ENCODE peak calls at places on chromosomes 11 and 22, in ten cellular contexts. C, B, Z, J, R, F, T, X, W and H are unnamed samples.

GRCh38 chr11:10862446-10862845 is 4.6 kb upstream of the ZBED5 start:
- DNase-seq in C (no peak), B (no peak), Z (no peak), J (no peak), R (no peak), F (no peak), T (no peak), X (no peak), W (no peak), H (no peak)

GRCh38 chr11:133600876-133601275 is 68.6 kb upstream of the OPCML start:
- DNase-seq in C (no peak), B (no peak), Z (no peak), J (no peak), R (no peak), F (no peak), T (no peak), X (no peak), W (no peak), H (no peak)

GRCh38 chr11:13924801-13925327 is 37.7 kb upstream of the SPON1 start:
- DNase-seq in C (no peak), B (no peak), Z (no peak), J (no peak), R (no peak), F (no peak), T (no peak), X (no peak), W (no peak), H (no peak)

GRCh38 chr11:47060807-47061206 is 115.9 kb downstream of the ARFGAP2 start:
- DNase-seq in C (no peak), B (no peak), Z (no peak), J (no peak), R (no peak), F (no peak), T (no peak), X (no peak), W (no peak), H (no peak)

GRCh38 chr11:68584097-68584496 is 100.2 kb upstream of the GAL start:
- DNase-seq in C (no peak), B (no peak), Z (peak), J (peak), R (peak), F (no peak), T (no peak), X (peak), W (no peak), H (no peak)

GRCh38 chr11:71447791-71448256 is 369 bp downstream of the DHCR7 start:
- DNase-seq in C (no peak), B (no peak), Z (peak), J (peak), R (peak), F (peak), T (no peak), X (peak), W (no peak), H (peak)

GRCh38 chr11:44505591-44506054 is 59.8 kb upstream of the CD82 start:
- DNase-seq in C (no peak), B (no peak), Z (no peak), J (no peak), R (no peak), F (no peak), T (no peak), X (no peak), W (no peak), H (no peak)

GRCh38 chr11:97743205-97743742 is 1277.5 kb upstream of the CNTN5 start:
- DNase-seq in C (no peak), B (no peak), Z (no peak), J (no peak), R (no peak), F (no peak), T (no peak), X (no peak), W (no peak), H (no peak)

GRCh38 chr22:50694766-50695420 is 22.3 kb downstream of the SHANK3 start:
- DNase-seq in C (peak), B (peak), Z (no peak), J (no peak), R (no peak), F (no peak), T (no peak), X (no peak), W (no peak), H (no peak)

GRCh38 chr11:64875369-64876225 is 2.8 kb downstream of the EHD1 start:
- DNase-seq in C (no peak), B (no peak), Z (no peak), J (no peak), R (no peak), F (no peak), T (no peak), X (no peak), W (no peak), H (no peak)

GRCh38 chr11:61254403-61255025 is 13.5 kb downstream of the PGA5 start:
- DNase-seq in C (peak), B (no peak), Z (peak), J (peak), R (peak), F (peak), T (peak), X (peak), W (peak), H (no peak)

GRCh38 chr22:46561435-46561905 is 24.1 kb upstream of the CELSR1 start:
- DNase-seq in C (peak), B (peak), Z (peak), J (no peak), R (no peak), F (peak), T (peak), X (no peak), W (no peak), H (no peak)

GRCh38 chr11:74636633-74637184 is 44.3 kb downstream of the POLD3 start:
- DNase-seq in C (no peak), B (no peak), Z (no peak), J (no peak), R (no peak), F (no peak), T (peak), X (no peak), W (no peak), H (no peak)

GRCh38 chr22:37112084-37112728 is 2.7 kb upstream of the TMPRSS6 start:
- DNase-seq in C (no peak), B (no peak), Z (no peak), J (no peak), R (no peak), F (no peak), T (no peak), X (no peak), W (no peak), H (no peak)

GRCh38 chr22:37107779-37108621 is 1.5 kb downstream of the TMPRSS6 start:
- DNase-seq in C (no peak), B (no peak), Z (no peak), J (no peak), R (no peak), F (no peak), T (no peak), X (no peak), W (no peak), H (no peak)

GRCh38 chr22:37111156-37111717 is 1.7 kb upstream of the TMPRSS6 start:
- DNase-seq in C (no peak), B (no peak), Z (no peak), J (no peak), R (no peak), F (no peak), T (no peak), X (no peak), W (no peak), H (no peak)

GRCh38 chr22:37105990-37106389 is 3.5 kb downstream of the TMPRSS6 start:
- DNase-seq in C (no peak), B (no peak), Z (no peak), J (no peak), R (no peak), F (no peak), T (no peak), X (no peak), W (no peak), H (no peak)

GRCh38 chr22:37109242-37109917 is at the start of gene TMPRSS6:
- DNase-seq in C (no peak), B (no peak), Z (no peak), J (no peak), R (no peak), F (no peak), T (no peak), X (peak), W (no peak), H (no peak)
- H3K4me3 ChIP-seq in C (no peak), B (no peak), Z (no peak), J (no peak), R (no peak), F (no peak), T (no peak), X (no peak), W (no peak), H (no peak)

GRCh38 chr11:1632053-1632714 is 2.6 kb downstream of the KRTAP5-5 start:
- DNase-seq in C (no peak), B (peak), Z (no peak), J (no peak), R (no peak), F (no peak), T (no peak), X (no peak), W (no peak), H (no peak)

GRCh38 chr11:1631066-1631568 is 1.5 kb downstream of the KRTAP5-5 start:
- DNase-seq in C (peak), B (peak), Z (no peak), J (no peak), R (no peak), F (no peak), T (no peak), X (no peak), W (no peak), H (no peak)

GRCh38 chr11:1636291-1636950 is 6.8 kb downstream of the KRTAP5-5 start:
- DNase-seq in C (no peak), B (peak), Z (peak), J (no peak), R (no peak), F (no peak), T (no peak), X (no peak), W (no peak), H (no peak)

GRCh38 chr11:1637628-1638027 is 8.1 kb downstream of the KRTAP5-5 start:
- DNase-seq in C (no peak), B (no peak), Z (no peak), J (no peak), R (no peak), F (no peak), T (no peak), X (no peak), W (no peak), H (no peak)

GRCh38 chr11:1633864-1634263 is 4.3 kb downstream of the KRTAP5-5 start:
- DNase-seq in C (no peak), B (peak), Z (no peak), J (no peak), R (no peak), F (no peak), T (no peak), X (no peak), W (no peak), H (no peak)
- TF ChIP-seq CTCF in C (no peak), B (no peak), Z (no peak), J (no peak), R (no peak), F (no peak), T (no peak), X (no peak), W (no peak), H (no peak)

DNA sequence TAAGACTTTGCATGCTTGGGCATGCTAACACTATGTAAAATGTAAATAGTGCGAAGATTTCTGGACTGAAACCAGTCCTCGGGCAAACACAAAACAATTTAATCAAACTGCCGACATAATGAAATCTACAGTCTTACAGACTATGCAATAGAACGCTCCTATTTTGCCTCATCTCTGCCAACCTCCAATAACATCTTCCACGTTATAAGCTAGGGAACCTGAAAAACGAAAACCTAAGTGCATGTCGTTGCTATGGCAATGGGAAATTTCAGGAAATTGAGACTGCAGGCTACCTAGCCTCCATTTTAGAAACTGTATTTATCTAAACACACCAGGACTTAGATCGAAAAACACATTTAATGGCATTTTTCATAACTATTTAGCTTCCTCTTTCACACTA is 1.1 kb downstream of the CSTF3 start:
- DNase-seq in C (no peak), B (no peak), Z (peak), J (no peak), R (no peak), F (no peak), T (no peak), X (no peak), W (no peak), H (no peak)
- H3K27ac ChIP-seq in C (peak), B (no peak), Z (no peak), J (no peak), R (no peak), F (no peak), T (no peak), X (peak), W (no peak), H (no peak)

GRCh38 chr11:105960252-105961245 is 61.5 kb downstream of the MSANTD4 start:
- DNase-seq in C (no peak), B (peak), Z (peak), J (no peak), R (no peak), F (no peak), T (no peak), X (no peak), W (no peak), H (no peak)
- H3K4me3 ChIP-seq in C (no peak), B (no peak), Z (no peak), J (no peak), R (no peak), F (no peak), T (no peak), X (no peak), W (no peak), H (no peak)

DNA sequence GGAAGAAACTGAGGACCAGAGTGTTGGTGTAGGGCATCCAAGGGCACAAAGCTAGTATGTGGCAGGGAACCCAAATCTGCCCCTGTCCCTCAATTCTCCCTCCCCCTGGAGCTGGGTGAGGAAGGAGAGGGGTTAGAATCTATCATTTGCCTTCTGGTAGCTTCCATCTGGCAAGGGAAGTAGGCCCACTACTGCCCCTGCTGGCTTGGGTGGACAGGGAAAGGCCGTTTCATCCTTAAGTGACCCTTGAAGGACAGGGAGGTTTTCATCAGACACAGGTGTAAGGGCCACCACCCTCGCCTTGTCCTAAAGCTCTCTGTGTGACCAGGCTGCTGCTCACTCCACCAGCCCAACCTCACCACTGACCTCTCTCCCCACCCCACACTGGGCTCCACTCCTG is 22.1 kb downstream of the NECTIN1 start:
- DNase-seq in C (no peak), B (no peak), Z (peak), J (no peak), R (no peak), F (no peak), T (no peak), X (no peak), W (no peak), H (no peak)
- TF ChIP-seq CTCF in C (no peak), B (peak), Z (peak), J (no peak), R (no peak), F (no peak), T (peak), X (no peak), W (no peak), H (no peak)

DNA sequence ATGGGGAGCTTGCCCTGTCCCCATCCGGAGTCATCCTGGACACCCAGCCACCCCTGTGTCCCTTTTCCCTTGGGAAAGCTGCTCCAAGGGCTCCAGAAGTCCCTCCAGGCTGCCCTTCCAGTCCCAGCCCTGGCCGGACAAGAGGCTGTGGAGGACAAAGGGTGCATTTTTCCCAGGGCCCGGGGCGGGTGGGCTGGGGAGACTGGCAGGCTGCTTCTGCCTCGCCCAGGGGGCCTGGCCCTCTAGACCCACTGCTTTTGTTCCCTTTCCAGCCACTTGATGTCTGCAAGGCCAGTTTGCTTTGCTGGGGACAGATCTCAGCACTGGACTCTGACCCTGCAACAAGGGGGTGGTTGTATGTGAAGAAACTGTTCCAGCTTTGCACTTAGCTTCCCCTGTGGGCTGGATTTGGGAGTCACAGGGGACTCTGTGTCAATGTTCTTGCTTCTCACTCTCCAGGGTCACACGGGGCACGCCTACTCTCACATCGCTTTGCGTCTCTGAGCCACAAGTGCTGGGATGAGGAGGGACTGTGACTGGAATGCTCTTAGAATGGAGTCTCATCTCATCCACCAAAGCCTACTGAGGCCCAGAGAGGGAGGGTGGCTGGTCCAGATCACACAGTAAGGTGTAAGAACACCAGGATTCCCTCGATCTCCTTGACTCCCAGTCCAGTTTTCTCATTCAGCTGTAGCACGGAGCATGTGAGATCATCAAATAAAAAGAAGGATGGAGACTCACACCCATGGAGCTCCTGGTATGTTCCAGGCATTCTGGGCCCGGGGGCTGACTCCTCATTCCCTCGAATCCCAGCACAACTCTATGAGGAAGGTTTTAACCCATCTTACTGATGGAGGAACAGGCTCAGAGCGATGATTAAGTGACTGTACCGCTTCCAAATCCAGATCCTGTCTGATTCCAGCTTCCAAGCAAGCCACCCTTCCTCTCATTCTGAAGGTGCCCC is 59.9 kb downstream of the FBXO7 start:
- DNase-seq in C (no peak), B (peak), Z (no peak), J (peak), R (peak), F (no peak), T (no peak), X (peak), W (no peak), H (no peak)
- H3K27ac ChIP-seq in C (no peak), B (peak), Z (no peak), J (peak), R (no peak), F (no peak), T (no peak), X (peak), W (peak), H (no peak)

DNA sequence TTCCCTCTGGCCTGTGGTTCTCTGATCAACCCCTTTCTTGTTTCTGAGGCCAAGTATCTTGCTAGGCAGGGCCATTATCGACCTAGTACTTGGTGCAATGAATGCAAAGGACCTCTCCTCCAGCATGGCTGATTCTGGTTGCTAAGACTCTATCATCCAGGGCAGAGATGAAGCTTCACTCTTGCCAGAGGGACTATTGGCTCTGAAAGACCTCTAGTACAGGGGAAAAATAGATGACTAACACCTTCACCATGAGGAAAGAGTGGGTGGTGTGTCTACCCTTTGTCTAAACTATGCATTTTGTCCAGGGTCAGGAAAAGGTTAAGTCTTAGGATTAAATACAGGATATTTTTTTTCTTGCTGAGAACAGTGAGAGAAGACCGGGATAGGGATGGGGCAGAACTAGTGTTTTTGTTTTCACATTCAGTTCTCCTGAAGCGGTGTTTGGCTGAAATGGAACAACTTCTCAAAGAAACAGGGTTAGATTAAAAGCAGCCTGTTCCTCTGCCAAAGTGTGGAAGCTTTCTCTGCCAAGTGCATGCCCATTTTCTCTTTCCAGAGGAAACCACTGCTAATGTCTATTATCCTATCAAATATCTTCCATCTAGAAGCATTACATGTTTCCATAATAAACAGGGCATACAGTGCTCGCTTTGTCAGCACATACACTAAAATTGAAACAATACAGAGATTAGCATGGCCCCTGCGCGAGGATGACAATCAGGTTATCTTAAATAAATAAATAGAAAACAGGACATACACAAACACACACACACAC is 5.0 kb upstream of the MTFP1 start:
- DNase-seq in C (no peak), B (no peak), Z (no peak), J (no peak), R (no peak), F (no peak), T (no peak), X (no peak), W (no peak), H (no peak)
- H3K4me3 ChIP-seq in C (no peak), B (no peak), Z (no peak), J (no peak), R (no peak), F (no peak), T (peak), X (no peak), W (no peak), H (no peak)

GRCh38 chr22:43330178-43331063 is 12.8 kb downstream of the SCUBE1 start:
- DNase-seq in C (no peak), B (no peak), Z (no peak), J (no peak), R (no peak), F (no peak), T (no peak), X (no peak), W (no peak), H (no peak)

GRCh38 chr22:43329061-43329460 is 14.1 kb downstream of the SCUBE1 start:
- DNase-seq in C (no peak), B (no peak), Z (no peak), J (no peak), R (no peak), F (no peak), T (no peak), X (no peak), W (no peak), H (no peak)

GRCh38 chr22:43325176-43325575 is 18.0 kb downstream of the SCUBE1 start:
- DNase-seq in C (no peak), B (no peak), Z (no peak), J (no peak), R (no peak), F (no peak), T (no peak), X (no peak), W (no peak), H (no peak)

GRCh38 chr22:43326342-43326825 is 16.8 kb downstream of the SCUBE1 start:
- DNase-seq in C (no peak), B (no peak), Z (peak), J (no peak), R (no peak), F (no peak), T (no peak), X (no peak), W (no peak), H (no peak)

GRCh38 chr22:43327039-43327438 is 16.1 kb downstream of the SCUBE1 start:
- DNase-seq in C (no peak), B (no peak), Z (no peak), J (no peak), R (no peak), F (no peak), T (no peak), X (no peak), W (no peak), H (no peak)
- TF ChIP-seq CTCF in C (no peak), B (no peak), Z (no peak), J (no peak), R (no peak), F (no peak), T (no peak), X (no peak), W (no peak), H (no peak)

GRCh38 chr11:122210378-122210995 is 94.5 kb upstream of the BLID start:
- DNase-seq in C (no peak), B (no peak), Z (no peak), J (no peak), R (no peak), F (no peak), T (no peak), X (no peak), W (no peak), H (no peak)
- H3K27ac ChIP-seq in C (no peak), B (peak), Z (no peak), J (no peak), R (no peak), F (peak), T (peak), X (peak), W (no peak), H (peak)